ENCODE peak calls at places on chromosomes 4 and X, in five cellular contexts. One of them, this sample, is unnamed. For H3K4me1, the result is how much of the 10 kb centered on the place peaks cover.

GRCh38 chr4:99853993-99854392 is 37.4 kb downstream of the DAPP1 start:
- DNase-seq in esophagus squamous epithelium: no peak
- DNase-seq in uterus: no peak
- DNase-seq in naive thymus-derived CD4-positive, alpha-beta T cell: no peak
- DNase-seq in right lobe of liver: no peak
- DNase-seq in this sample: no peak

GRCh38 chrX:37993857-37994619 is 12.3 kb upstream of the SYTL5 start:
- DNase-seq in esophagus squamous epithelium: no peak
- DNase-seq in right lobe of liver: no peak
- DNase-seq in uterus: no peak
- DNase-seq in naive thymus-derived CD4-positive, alpha-beta T cell: peak
- DNase-seq in this sample: no peak

GRCh38 chr4:41661447-41662076 is 87.0 kb downstream of the PHOX2B start:
- DNase-seq in naive thymus-derived CD4-positive, alpha-beta T cell: no peak
- DNase-seq in uterus: peak
- DNase-seq in right lobe of liver: peak
- DNase-seq in esophagus squamous epithelium: no peak
- DNase-seq in this sample: peak

GRCh38 chr4:67288964-67289363 is 256.3 kb downstream of the CENPC start:
- DNase-seq in uterus: no peak
- DNase-seq in esophagus squamous epithelium: no peak
- DNase-seq in naive thymus-derived CD4-positive, alpha-beta T cell: no peak
- DNase-seq in right lobe of liver: no peak
- DNase-seq in this sample: no peak

GRCh38 chrX:29858714-29859113 is 356.6 kb upstream of the MAGEB2 start:
- DNase-seq in right lobe of liver: no peak
- DNase-seq in naive thymus-derived CD4-positive, alpha-beta T cell: no peak
- DNase-seq in esophagus squamous epithelium: no peak
- DNase-seq in uterus: no peak
- DNase-seq in this sample: no peak

GRCh38 chr4:30943356-30943755 is 223.2 kb downstream of the PCDH7 start:
- DNase-seq in uterus: no peak
- DNase-seq in esophagus squamous epithelium: no peak
- DNase-seq in right lobe of liver: no peak
- DNase-seq in naive thymus-derived CD4-positive, alpha-beta T cell: no peak
- DNase-seq in this sample: no peak

GRCh38 chrX:111395132-111395531 is 16.9 kb downstream of the DCX start:
- DNase-seq in right lobe of liver: no peak
- DNase-seq in esophagus squamous epithelium: no peak
- DNase-seq in naive thymus-derived CD4-positive, alpha-beta T cell: no peak
- DNase-seq in uterus: no peak
- DNase-seq in this sample: no peak

GRCh38 chrX:138775501-138775900 is 64.0 kb upstream of the FGF13 start:
- DNase-seq in esophagus squamous epithelium: no peak
- DNase-seq in right lobe of liver: no peak
- DNase-seq in naive thymus-derived CD4-positive, alpha-beta T cell: no peak
- DNase-seq in uterus: no peak
- DNase-seq in this sample: no peak

GRCh38 chr4:6625256-6625655 is 15.2 kb upstream of the MRFAP1 start:
- DNase-seq in esophagus squamous epithelium: no peak
- DNase-seq in naive thymus-derived CD4-positive, alpha-beta T cell: no peak
- DNase-seq in right lobe of liver: no peak
- DNase-seq in uterus: no peak
- DNase-seq in this sample: no peak

GRCh38 chr4:141957416-141957815 is 321.0 kb downstream of the IL15 start:
- DNase-seq in right lobe of liver: no peak
- DNase-seq in uterus: no peak
- DNase-seq in naive thymus-derived CD4-positive, alpha-beta T cell: no peak
- DNase-seq in esophagus squamous epithelium: no peak
- DNase-seq in this sample: no peak

GRCh38 chr4:44425614-44426208 is 22.9 kb downstream of the KCTD8 start:
- DNase-seq in esophagus squamous epithelium: no peak
- DNase-seq in uterus: no peak
- DNase-seq in naive thymus-derived CD4-positive, alpha-beta T cell: no peak
- DNase-seq in right lobe of liver: no peak
- DNase-seq in this sample: no peak

GRCh38 chr4:180493299-180493698 is 1749.9 kb upstream of the TENM3 start:
- DNase-seq in right lobe of liver: no peak
- DNase-seq in naive thymus-derived CD4-positive, alpha-beta T cell: no peak
- DNase-seq in esophagus squamous epithelium: no peak
- DNase-seq in uterus: no peak
- DNase-seq in this sample: no peak

GRCh38 chr4:119627267-119628190 is 1.1 kb downstream of the PDE5A start:
- DNase-seq in esophagus squamous epithelium: no peak
- DNase-seq in naive thymus-derived CD4-positive, alpha-beta T cell: peak
- DNase-seq in uterus: peak
- DNase-seq in right lobe of liver: peak
- DNase-seq in this sample: peak

GRCh38 chr4:10672379-10672778 is 12.2 kb downstream of the CLNK start:
- DNase-seq in esophagus squamous epithelium: no peak
- DNase-seq in right lobe of liver: no peak
- DNase-seq in naive thymus-derived CD4-positive, alpha-beta T cell: no peak
- DNase-seq in uterus: no peak
- DNase-seq in this sample: no peak

GRCh38 chr4:186161138-186161537 is 30.2 kb upstream of the CYP4V2 start:
- DNase-seq in right lobe of liver: no peak
- DNase-seq in uterus: no peak
- DNase-seq in esophagus squamous epithelium: no peak
- DNase-seq in naive thymus-derived CD4-positive, alpha-beta T cell: peak
- DNase-seq in this sample: no peak

GRCh38 chr4:124206779-124207605 is 505.5 kb downstream of the ANKRD50 start:
- DNase-seq in right lobe of liver: no peak
- DNase-seq in esophagus squamous epithelium: no peak
- DNase-seq in naive thymus-derived CD4-positive, alpha-beta T cell: no peak
- DNase-seq in uterus: no peak
- DNase-seq in this sample: no peak

GRCh38 chr4:53123819-53124218 is 242.0 kb downstream of the SCFD2 start:
- DNase-seq in esophagus squamous epithelium: no peak
- DNase-seq in uterus: no peak
- DNase-seq in naive thymus-derived CD4-positive, alpha-beta T cell: no peak
- DNase-seq in right lobe of liver: no peak
- DNase-seq in this sample: no peak

GRCh38 chr4:32661229-32661628 is 1941.1 kb downstream of the PCDH7 start:
- DNase-seq in uterus: no peak
- DNase-seq in esophagus squamous epithelium: no peak
- DNase-seq in right lobe of liver: no peak
- DNase-seq in naive thymus-derived CD4-positive, alpha-beta T cell: no peak
- DNase-seq in this sample: no peak

GRCh38 chrX:47637546-47638195 is 7.9 kb upstream of the CFP start:
- DNase-seq in right lobe of liver: no peak
- DNase-seq in esophagus squamous epithelium: no peak
- DNase-seq in uterus: no peak
- DNase-seq in naive thymus-derived CD4-positive, alpha-beta T cell: peak
- DNase-seq in this sample: no peak

GRCh38 chr4:104494822-104495559 is at the start of gene CXXC4:
- DNase-seq in uterus: peak
- DNase-seq in right lobe of liver: peak
- DNase-seq in naive thymus-derived CD4-positive, alpha-beta T cell: no peak
- DNase-seq in esophagus squamous epithelium: no peak
- DNase-seq in this sample: no peak

GRCh38 chr4:103074598-103075434 is 1.7 kb downstream of the SLC9B2 start:
- DNase-seq in naive thymus-derived CD4-positive, alpha-beta T cell: no peak
- DNase-seq in uterus: no peak
- DNase-seq in esophagus squamous epithelium: no peak
- DNase-seq in right lobe of liver: no peak
- DNase-seq in this sample: peak

GRCh38 chr4:120084327-120084726 is 17.7 kb upstream of the MAD2L1 start:
- DNase-seq in right lobe of liver: no peak
- DNase-seq in naive thymus-derived CD4-positive, alpha-beta T cell: no peak
- DNase-seq in uterus: no peak
- DNase-seq in esophagus squamous epithelium: no peak
- DNase-seq in this sample: no peak

GRCh38 chr4:89269267-89269666 is 38.3 kb downstream of the GPRIN3 start:
- DNase-seq in esophagus squamous epithelium: no peak
- DNase-seq in right lobe of liver: no peak
- DNase-seq in naive thymus-derived CD4-positive, alpha-beta T cell: no peak
- DNase-seq in uterus: no peak
- DNase-seq in this sample: no peak
- H3K4me1 ChIP-seq in esophagus squamous epithelium: under half
- H3K4me1 ChIP-seq in right lobe of liver: under half
- H3K4me1 ChIP-seq in naive thymus-derived CD4-positive, alpha-beta T cell: under half
- H3K4me1 ChIP-seq in uterus: under half
- H3K4me1 ChIP-seq in this sample: under half

DNA sequence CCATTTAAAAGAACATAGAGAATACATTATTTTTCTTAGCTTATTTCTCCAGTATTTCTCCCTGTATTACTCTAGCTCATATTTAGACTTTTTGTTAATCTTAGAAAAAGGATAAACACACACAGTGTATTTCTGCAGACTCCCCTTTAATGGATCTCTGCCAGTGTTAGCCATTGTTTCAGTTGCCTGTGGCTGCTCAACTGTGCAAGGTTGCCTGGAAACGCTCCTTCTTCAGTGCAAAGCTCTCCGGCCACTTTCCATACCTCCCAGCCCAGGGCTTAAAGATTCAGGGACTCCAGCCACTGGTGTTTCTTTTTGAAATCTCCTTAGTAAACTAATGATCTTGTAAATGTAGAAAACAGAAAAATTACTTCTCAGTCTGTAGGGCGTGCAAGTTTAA is 104.9 kb downstream of the SLIT2 start:
- DNase-seq in uterus: no peak
- DNase-seq in naive thymus-derived CD4-positive, alpha-beta T cell: no peak
- DNase-seq in esophagus squamous epithelium: no peak
- DNase-seq in right lobe of liver: no peak
- DNase-seq in this sample: no peak
- H3K4me1 ChIP-seq in uterus: under half
- H3K4me1 ChIP-seq in naive thymus-derived CD4-positive, alpha-beta T cell: under half
- H3K4me1 ChIP-seq in esophagus squamous epithelium: under half
- H3K4me1 ChIP-seq in right lobe of liver: under half
- H3K4me1 ChIP-seq in this sample: under half

GRCh38 chr4:1626151-1626550 is 58.0 kb downstream of the FAM53A start:
- DNase-seq in right lobe of liver: no peak
- DNase-seq in esophagus squamous epithelium: no peak
- DNase-seq in uterus: no peak
- DNase-seq in naive thymus-derived CD4-positive, alpha-beta T cell: no peak
- DNase-seq in this sample: no peak
- H3K4me1 ChIP-seq in right lobe of liver: under half
- H3K4me1 ChIP-seq in esophagus squamous epithelium: under half
- H3K4me1 ChIP-seq in uterus: under half
- H3K4me1 ChIP-seq in naive thymus-derived CD4-positive, alpha-beta T cell: under half
- H3K4me1 ChIP-seq in this sample: under half

DNA sequence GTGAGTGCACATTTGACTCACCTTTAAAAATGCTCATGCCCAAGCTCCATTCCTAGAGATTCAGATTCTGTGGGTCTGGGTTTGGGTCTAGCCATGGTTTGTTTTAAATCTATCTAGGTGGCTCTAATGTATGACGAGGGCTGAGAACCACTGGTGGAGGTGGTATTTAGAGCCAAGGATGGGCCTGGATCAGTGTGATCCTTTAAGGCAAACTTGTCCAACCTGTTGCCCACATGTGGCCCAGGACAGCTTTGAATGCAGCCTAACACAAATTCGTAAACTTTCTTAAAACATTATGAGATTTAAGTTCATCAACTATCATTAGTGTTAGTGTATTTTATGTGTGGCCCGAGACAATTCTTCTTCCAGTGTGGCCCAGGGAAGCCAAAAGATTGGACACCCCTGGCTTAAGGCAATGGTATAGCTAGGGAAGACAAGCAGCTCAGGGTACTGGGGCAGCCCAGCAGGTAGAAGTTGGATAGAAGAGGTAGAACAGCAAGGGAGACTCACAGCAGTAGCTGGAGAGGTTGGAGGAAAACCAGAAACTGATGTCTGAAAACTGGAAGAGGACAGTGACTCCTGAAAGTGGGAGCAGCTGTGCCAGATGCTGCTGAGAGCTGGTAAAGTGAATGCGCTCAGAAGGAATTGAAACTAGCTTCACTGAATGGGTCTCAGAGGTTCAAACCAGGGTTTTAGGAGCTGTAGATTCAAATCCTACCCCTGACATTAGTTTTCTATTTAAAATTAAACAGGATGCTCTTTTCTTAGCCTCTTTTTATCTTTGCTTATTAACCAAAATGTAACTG is 18.2 kb downstream of the ADD1 start:
- DNase-seq in naive thymus-derived CD4-positive, alpha-beta T cell: no peak
- DNase-seq in right lobe of liver: no peak
- DNase-seq in uterus: no peak
- DNase-seq in esophagus squamous epithelium: no peak
- DNase-seq in this sample: no peak
- H3K4me1 ChIP-seq in naive thymus-derived CD4-positive, alpha-beta T cell: under half
- H3K4me1 ChIP-seq in right lobe of liver: under half
- H3K4me1 ChIP-seq in uterus: under half
- H3K4me1 ChIP-seq in esophagus squamous epithelium: half or more
- H3K4me1 ChIP-seq in this sample: half or more

GRCh38 chrX:130103605-130104004 is 6.7 kb downstream of the ELF4 start:
- DNase-seq in naive thymus-derived CD4-positive, alpha-beta T cell: no peak
- DNase-seq in uterus: no peak
- DNase-seq in right lobe of liver: no peak
- DNase-seq in esophagus squamous epithelium: no peak
- DNase-seq in this sample: no peak

GRCh38 chrX:130108647-130109428 is 1.5 kb downstream of the ELF4 start:
- DNase-seq in naive thymus-derived CD4-positive, alpha-beta T cell: no peak
- DNase-seq in uterus: no peak
- DNase-seq in esophagus squamous epithelium: no peak
- DNase-seq in right lobe of liver: no peak
- DNase-seq in this sample: peak

GRCh38 chrX:130109429-130110378 is 593 bp downstream of the ELF4 start:
- DNase-seq in uterus: no peak
- DNase-seq in esophagus squamous epithelium: no peak
- DNase-seq in naive thymus-derived CD4-positive, alpha-beta T cell: no peak
- DNase-seq in right lobe of liver: no peak
- DNase-seq in this sample: no peak

GRCh38 chrX:130105226-130105625 is 5.1 kb downstream of the ELF4 start:
- DNase-seq in naive thymus-derived CD4-positive, alpha-beta T cell: no peak
- DNase-seq in right lobe of liver: no peak
- DNase-seq in uterus: no peak
- DNase-seq in esophagus squamous epithelium: no peak
- DNase-seq in this sample: no peak

DNA sequence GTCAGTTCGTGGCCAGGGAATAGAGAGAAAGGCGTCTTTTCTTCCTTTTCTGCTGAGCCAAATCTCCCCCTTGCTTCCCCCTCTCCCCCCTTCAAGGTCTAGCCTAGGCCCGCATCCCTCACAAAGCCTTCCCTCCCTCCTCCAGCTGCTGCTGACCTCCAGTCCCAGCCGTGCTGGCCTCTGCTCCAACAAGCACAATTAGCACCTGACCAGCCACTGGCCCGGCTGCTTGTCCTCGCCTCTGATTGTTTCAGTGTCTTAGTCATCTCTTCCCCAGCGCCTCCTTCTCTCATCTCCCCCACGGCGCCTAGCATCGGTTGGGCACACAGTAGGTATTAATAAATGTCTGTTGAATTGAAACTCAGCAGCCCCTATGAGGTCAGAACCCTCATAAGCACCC is 4.2 kb downstream of the ELF4 start:
- DNase-seq in esophagus squamous epithelium: no peak
- DNase-seq in uterus: no peak
- DNase-seq in naive thymus-derived CD4-positive, alpha-beta T cell: no peak
- DNase-seq in right lobe of liver: no peak
- DNase-seq in this sample: no peak
- H3K4me1 ChIP-seq in esophagus squamous epithelium: half or more
- H3K4me1 ChIP-seq in uterus: under half
- H3K4me1 ChIP-seq in naive thymus-derived CD4-positive, alpha-beta T cell: under half
- H3K4me1 ChIP-seq in right lobe of liver: under half
- H3K4me1 ChIP-seq in this sample: under half

This sample was measured in CD4-positive, CD25-positive, alpha-beta regulatory T cell.